ENCODE peak calls at places on chromosomes 2 and 18, in six cellular contexts. X, W, D, L, K and Z are unnamed samples.

GRCh38 chr18:61448316-61448715 is 115.1 kb downstream of the CDH20 start:
- DNase-seq in X (no peak), W (no peak), D (no peak), L (no peak), K (no peak), Z (no peak)

GRCh38 chr2:46230115-46230571 is 67.1 kb upstream of the EPAS1 start:
- DNase-seq in X (no peak), W (no peak), D (peak), L (no peak), K (no peak), Z (no peak)

GRCh38 chr18:77080283-77080682 is 52.3 kb downstream of the MBP start:
- DNase-seq in X (no peak), W (no peak), D (no peak), L (no peak), K (no peak), Z (peak)

GRCh38 chr2:230798769-230799399 is 65.9 kb upstream of the ITM2C start:
- DNase-seq in X (peak), W (no peak), D (no peak), L (no peak), K (peak), Z (peak)

GRCh38 chr2:19687260-19687659 is 214.5 kb downstream of the TTC32 start:
- DNase-seq in X (no peak), W (no peak), D (no peak), L (no peak), K (peak), Z (no peak)

GRCh38 chr18:79147014-79147413 is 77.8 kb downstream of the ATP9B start:
- DNase-seq in X (no peak), W (no peak), D (no peak), L (no peak), K (no peak), Z (no peak)

GRCh38 chr2:209977386-209978239 is 24.8 kb upstream of the RPE start:
- DNase-seq in X (no peak), W (no peak), D (no peak), L (no peak), K (peak), Z (peak)

GRCh38 chr2:54586062-54586982 is 130.2 kb downstream of the SPTBN1 start:
- DNase-seq in X (no peak), W (no peak), D (no peak), L (no peak), K (peak), Z (peak)

GRCh38 chr2:62265116-62265515 is 69.2 kb downstream of the B3GNT2 start:
- DNase-seq in X (no peak), W (no peak), D (no peak), L (no peak), K (no peak), Z (no peak)

GRCh38 chr2:62435720-62436119 is 70.3 kb downstream of the TMEM17 start:
- DNase-seq in X (no peak), W (no peak), D (no peak), L (no peak), K (no peak), Z (no peak)

GRCh38 chr18:51668101-51668500 is 470.6 kb upstream of the MEX3C start:
- DNase-seq in X (peak), W (peak), D (peak), L (peak), K (peak), Z (peak)

GRCh38 chr2:104852161-104852689 is 1.7 kb upstream of the POU3F3 start:
- DNase-seq in X (no peak), W (no peak), D (no peak), L (peak), K (peak), Z (no peak)

GRCh38 chr2:149597050-149598013 is 9.8 kb upstream of the MMADHC start:
- DNase-seq in X (peak), W (no peak), D (no peak), L (peak), K (peak), Z (peak)

DNA sequence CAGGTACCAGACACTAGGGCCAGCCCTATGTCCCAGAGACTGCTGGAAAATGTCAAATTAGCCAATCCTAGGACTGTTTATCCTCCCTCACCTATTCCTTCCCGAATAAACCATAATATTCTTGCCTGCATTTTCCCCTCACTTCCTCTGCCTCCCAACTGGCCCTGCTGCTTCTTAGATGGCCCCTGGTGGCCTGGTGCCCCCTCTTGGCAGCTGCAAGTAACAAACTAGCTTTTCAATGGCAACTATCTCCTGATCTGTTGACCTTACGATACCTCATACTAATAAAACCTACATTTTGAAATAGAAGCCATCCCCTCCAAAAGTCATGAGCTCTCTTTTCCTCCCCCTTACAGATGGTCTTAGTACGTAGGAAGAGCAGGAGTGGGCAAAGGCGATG is 132.0 kb downstream of the ALPK2 start:
- DNase-seq in X (no peak), W (no peak), D (no peak), L (no peak), K (peak), Z (no peak)
- TF ChIP-seq CTCF in X (no peak), W (no peak), D (peak), L (no peak), K (peak), Z (peak)

DNA sequence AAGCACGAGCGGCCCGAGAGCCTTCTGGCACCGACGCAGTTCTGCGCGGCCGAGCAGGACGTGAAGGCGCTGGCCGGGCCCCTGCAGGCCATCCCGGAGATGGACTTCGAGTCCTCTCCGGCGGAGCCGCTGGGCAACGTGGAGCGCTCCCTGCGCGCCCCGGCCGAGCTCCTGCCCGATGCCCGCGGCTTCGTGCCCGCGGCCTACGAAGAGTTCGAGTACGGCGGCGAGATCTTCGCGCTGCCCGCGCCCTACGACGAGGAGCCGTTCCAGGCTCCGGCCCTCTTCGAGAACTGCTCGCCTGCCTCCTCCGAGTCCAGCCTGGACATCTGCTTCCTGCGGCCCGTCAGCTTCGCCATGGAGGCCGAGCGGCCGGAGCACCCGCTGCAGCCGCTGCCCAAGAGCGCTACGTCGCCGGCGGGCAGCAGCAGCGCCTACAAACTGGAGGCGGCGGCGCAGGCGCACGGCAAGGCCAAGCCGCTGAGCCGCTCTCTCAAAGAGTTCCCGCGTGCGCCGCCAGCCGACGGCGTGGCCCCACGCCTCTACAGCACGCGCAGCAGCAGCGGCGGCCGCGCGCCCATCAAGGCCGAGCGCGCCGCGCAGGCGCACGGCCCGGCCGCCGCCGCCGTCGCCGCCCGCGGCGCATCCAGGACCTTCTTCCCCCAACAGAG is 70.4 kb downstream of the ARHGEF33 start:
- DNase-seq in X (peak), W (peak), D (peak), L (peak), K (peak), Z (peak)
- H3K4me3 ChIP-seq in X (peak), W (peak), D (peak), L (peak), K (peak), Z (peak)

DNA sequence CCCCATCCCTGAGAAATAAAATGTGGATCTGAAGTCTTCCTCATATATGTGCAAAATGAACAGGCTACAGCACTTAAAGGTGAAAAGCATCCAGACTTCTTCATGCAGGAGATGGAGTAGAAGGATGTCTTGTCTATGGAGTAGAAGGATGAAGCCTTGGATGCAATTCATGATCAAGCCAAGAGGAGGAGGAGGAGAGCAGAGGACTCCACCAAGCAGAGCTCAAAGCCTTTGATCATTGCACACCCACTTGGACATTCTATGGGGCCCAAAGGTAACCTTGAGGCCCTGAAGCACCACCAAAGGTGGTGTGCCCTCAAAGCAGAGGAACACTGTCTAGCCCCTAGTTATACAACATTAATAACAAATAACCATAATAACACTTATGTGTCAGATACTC is 17.3 kb downstream of the ACMSD start:
- DNase-seq in X (no peak), W (no peak), D (no peak), L (no peak), K (no peak), Z (no peak)
- TF ChIP-seq CTCF in X (no peak), W (no peak), D (no peak), L (no peak), K (no peak), Z (no peak)

GRCh38 chr2:172340394-172340793 is 87.0 kb upstream of the ITGA6 start:
- DNase-seq in X (no peak), W (no peak), D (no peak), L (no peak), K (no peak), Z (peak)
- H3K4me3 ChIP-seq in X (no peak), W (peak), D (no peak), L (no peak), K (no peak), Z (no peak)

GRCh38 chr2:112465373-112465772 is 16.6 kb upstream of the TTL start:
- DNase-seq in X (no peak), W (no peak), D (no peak), L (no peak), K (peak), Z (no peak)
- TF ChIP-seq CTCF in X (no peak), W (no peak), D (peak), L (no peak), K (peak), Z (peak)

GRCh38 chr18:47246027-47246971 is 5.2 kb downstream of the SKOR2 start:
- DNase-seq in X (no peak), W (no peak), D (no peak), L (no peak), K (no peak), Z (no peak)
- H3K4me3 ChIP-seq in X (no peak), W (no peak), D (no peak), L (no peak), K (no peak), Z (no peak)